ENCODE peak calls at places on chromosomes 16 and 17, in eight cellular contexts. B is Peyer's patch, Q is IMR-90, M is vagina, O is GM12891, L is A549, D is esophagus squamous epithelium, P is HCT116. C is an unnamed sample.

GRCh38 chr17:74454197-74455024 is 12.0 kb upstream of the CD300A start:
- DNase-seq in Q (peak), L (peak), B (peak), D (no peak), M (no peak), P (peak), O (no peak), C (no peak)

GRCh38 chr16:53433930-53434435 is 288 bp upstream of the RBL2 start:
- DNase-seq in P (peak), M (no peak), L (peak), D (no peak), O (no peak), Q (peak), B (no peak), C (no peak)

GRCh38 chr17:1021147-1021546 is 24.2 kb downstream of the TIMM22 start:
- DNase-seq in Q (no peak), M (no peak), L (no peak), D (no peak), B (no peak), P (no peak), O (no peak), C (no peak)

GRCh38 chr17:32803544-32803943 is 73.4 kb downstream of the MYO1D start:
- DNase-seq in O (no peak), Q (no peak), P (no peak), M (no peak), D (no peak), B (no peak), L (no peak), C (no peak)

GRCh38 chr17:73645050-73645871 is 1.0 kb upstream of the SDK2 start:
- DNase-seq in P (no peak), Q (no peak), L (peak), D (no peak), B (peak), M (no peak), O (no peak), C (no peak)

GRCh38 chr17:6507535-6507934 is 48.8 kb downstream of the PITPNM3 start:
- DNase-seq in B (no peak), Q (peak), D (no peak), L (peak), O (no peak), M (no peak), P (peak), C (peak)

GRCh38 chr17:76841776-76842405 is 26.3 kb upstream of the MGAT5B start:
- DNase-seq in L (peak), M (no peak), P (no peak), B (no peak), O (no peak), D (no peak), Q (no peak), C (no peak)

GRCh38 chr16:15701975-15702970 is 52.2 kb downstream of the NDE1 start:
- DNase-seq in L (no peak), O (no peak), B (no peak), P (no peak), D (no peak), M (no peak), Q (peak), C (no peak)

GRCh38 chr16:87276926-87277325 is 40.3 kb downstream of the C16orf95 start:
- DNase-seq in O (no peak), B (no peak), M (no peak), D (no peak), Q (no peak), L (no peak), P (no peak), C (no peak)

GRCh38 chr17:2343421-2343820 is 6.1 kb downstream of the SGSM2 start:
- DNase-seq in B (peak), P (no peak), Q (no peak), D (no peak), L (no peak), O (no peak), M (no peak), C (no peak)

GRCh38 chr17:14487068-14487467 is 186.2 kb downstream of the HS3ST3B1 start:
- DNase-seq in O (no peak), B (no peak), M (no peak), L (no peak), P (no peak), Q (no peak), D (no peak), C (no peak)
- TF ChIP-seq POLR2A in O (no peak), B (no peak), M (no peak), L (no peak), P (no peak), Q (no peak), D (no peak), C (no peak)

DNA sequence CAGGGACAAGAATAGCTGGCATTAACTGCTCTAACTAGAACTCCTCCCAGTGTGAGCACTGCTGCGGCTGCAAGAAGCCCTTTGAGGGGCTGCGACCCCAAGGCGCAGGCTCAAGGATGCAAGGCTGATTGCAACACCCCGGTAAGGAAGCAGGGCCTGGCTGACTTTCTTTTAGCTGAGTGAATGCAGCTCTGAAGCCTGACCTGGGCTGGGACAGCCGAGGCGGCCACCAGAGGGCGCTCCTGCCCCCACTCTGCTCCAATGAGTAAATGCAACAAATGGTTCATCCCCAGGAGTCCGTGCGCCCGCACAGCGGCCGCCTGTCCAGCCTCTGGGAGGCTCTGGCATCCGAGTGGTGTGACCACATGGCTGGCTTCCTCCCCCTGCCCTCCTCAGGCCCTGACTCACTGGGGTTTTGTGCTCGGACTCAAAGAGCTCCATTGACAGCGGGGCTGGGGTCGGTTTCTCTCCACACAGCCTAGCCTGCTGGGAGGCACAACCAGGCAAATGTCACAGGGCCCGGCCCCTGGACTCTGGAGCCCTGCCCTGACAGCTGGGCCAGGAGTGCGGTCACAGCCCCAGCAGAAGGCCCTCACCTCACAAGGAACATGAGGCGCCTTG is at the start of gene SMIM5:
- DNase-seq in P (peak), B (peak), Q (peak), M (peak), L (peak), D (peak), O (peak), C (peak)
- TF ChIP-seq POLR2A in P (no peak), B (peak), Q (no peak), M (no peak), L (no peak), D (no peak), O (no peak), C (no peak)

GRCh38 chr17:13076905-13077304 is 59.1 kb upstream of the ELAC2 start:
- DNase-seq in D (no peak), M (no peak), Q (no peak), O (no peak), P (no peak), L (no peak), B (no peak), C (no peak)
- TF ChIP-seq POLR2A in D (no peak), M (no peak), Q (no peak), O (no peak), P (no peak), L (no peak), B (no peak), C (no peak)

GRCh38 chr16:58026705-58027340 is 1.3 kb downstream of the MMP15 start:
- DNase-seq in D (no peak), P (no peak), L (peak), Q (no peak), O (no peak), M (no peak), B (peak), C (no peak)

GRCh38 chr16:58026139-58026704 is 668 bp downstream of the MMP15 start:
- DNase-seq in O (no peak), L (peak), B (peak), M (no peak), P (no peak), D (no peak), Q (peak), C (peak)

GRCh38 chr16:58024673-58025350 is 742 bp upstream of the MMP15 start:
- DNase-seq in M (no peak), L (no peak), O (no peak), Q (no peak), P (peak), B (peak), D (no peak), C (no peak)

GRCh38 chr16:58024347-58024672 is 1.2 kb upstream of the MMP15 start:
- DNase-seq in B (no peak), O (no peak), Q (no peak), L (no peak), M (no peak), D (no peak), P (no peak), C (no peak)

GRCh38 chr16:58025351-58026138 is at the start of gene MMP15:
- DNase-seq in O (peak), P (peak), B (peak), M (no peak), Q (peak), D (peak), L (peak), C (peak)
- TF ChIP-seq POLR2A in O (no peak), P (peak), B (peak), M (no peak), Q (no peak), D (no peak), L (peak), C (no peak)

GRCh38 chr16:10277597-10277996 is 95.4 kb upstream of the GRIN2A start:
- DNase-seq in M (no peak), L (no peak), P (no peak), D (no peak), B (no peak), Q (no peak), O (no peak), C (no peak)
- TF ChIP-seq POLR2A in M (no peak), L (no peak), P (no peak), D (no peak), B (no peak), Q (no peak), O (no peak), C (no peak)

DNA sequence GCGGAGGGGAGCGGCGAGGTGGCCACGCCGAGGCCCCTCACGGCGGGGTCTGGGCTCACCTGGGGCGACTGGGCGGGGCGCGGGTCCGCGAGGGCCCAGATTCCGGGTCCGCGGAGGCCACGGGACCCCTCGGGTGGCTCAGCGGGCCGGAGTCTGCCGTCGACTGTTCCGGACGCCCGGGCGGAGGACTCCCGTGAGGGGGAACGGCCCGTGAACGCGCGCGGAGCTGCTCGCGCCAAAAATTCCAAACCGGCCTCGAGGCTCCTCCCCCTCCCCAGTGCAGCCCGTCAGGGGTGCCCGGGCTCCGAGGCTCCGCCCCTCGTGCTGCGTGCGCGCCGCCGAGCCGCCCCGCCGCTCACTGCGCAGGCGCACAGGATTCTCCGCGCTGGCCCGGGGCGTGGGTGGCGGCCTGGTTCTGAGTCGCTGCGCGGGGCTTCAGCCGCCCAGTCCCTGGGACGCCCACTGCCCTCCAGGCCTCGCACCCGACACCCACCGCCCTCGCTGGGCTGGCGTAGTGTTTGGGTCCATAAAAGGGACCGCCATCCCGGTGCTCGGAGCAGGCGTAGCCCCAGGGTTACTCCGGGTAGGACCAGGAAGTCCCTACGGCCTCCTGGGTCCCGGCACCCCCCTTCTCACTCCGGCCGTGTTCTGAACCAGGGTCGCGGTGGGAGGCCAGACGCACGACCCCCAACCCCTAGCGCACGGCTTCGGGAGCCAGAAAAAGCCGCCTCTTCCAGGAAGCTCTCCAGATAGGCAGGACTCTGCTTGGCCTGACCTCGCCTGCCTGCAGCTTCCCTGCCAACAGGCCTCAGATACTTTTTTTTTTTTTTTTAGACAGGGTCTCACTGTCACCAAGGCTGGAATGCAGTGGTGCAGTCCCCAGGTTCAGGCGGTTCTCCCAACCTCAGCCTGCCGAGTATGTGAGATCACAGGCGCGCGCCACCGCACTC is at the start of gene PKMYT1:
- DNase-seq in D (no peak), P (peak), M (no peak), L (peak), O (peak), B (peak), Q (peak), C (peak)
- TF ChIP-seq POLR2A in D (peak), P (peak), M (no peak), L (peak), O (peak), B (peak), Q (peak), C (peak)

GRCh38 chr16:3112058-3112880 is at the start of gene ZNF205:
- DNase-seq in P (no peak), Q (peak), O (no peak), L (peak), M (no peak), B (peak), D (no peak), C (peak)

GRCh38 chr16:3101841-3102470 is 2.9 kb upstream of the ZSCAN10 start:
- DNase-seq in M (no peak), L (no peak), D (no peak), O (no peak), P (no peak), B (no peak), Q (no peak), C (no peak)

GRCh38 chr16:3101018-3101840 is 2.1 kb upstream of the ZSCAN10 start:
- DNase-seq in O (peak), D (no peak), L (peak), B (no peak), Q (no peak), P (no peak), M (no peak), C (no peak)

GRCh38 chr16:3106205-3106928 is 6.0 kb upstream of the ZNF205 start:
- DNase-seq in M (peak), D (peak), B (peak), P (peak), O (peak), L (peak), Q (peak), C (peak)
- TF ChIP-seq POLR2A in M (no peak), D (peak), B (peak), P (peak), O (peak), L (peak), Q (peak), C (peak)

GRCh38 chr17:41785876-41786226 is 660 bp downstream of the JUP start:
- DNase-seq in D (no peak), M (no peak), B (peak), Q (no peak), P (no peak), L (no peak), O (no peak), C (no peak)

GRCh38 chr17:41785091-41785875 is 1.2 kb downstream of the JUP start:
- DNase-seq in L (no peak), M (no peak), B (no peak), O (no peak), Q (no peak), D (no peak), P (no peak), C (no peak)

GRCh38 chr17:41784207-41784744 is 2.2 kb downstream of the JUP start:
- DNase-seq in D (no peak), L (peak), O (no peak), Q (peak), B (no peak), M (no peak), P (peak), C (peak)

GRCh38 chr17:41787021-41787418 is 509 bp upstream of the JUP start:
- DNase-seq in B (no peak), P (no peak), Q (no peak), D (no peak), O (no peak), M (no peak), L (no peak), C (no peak)

DNA sequence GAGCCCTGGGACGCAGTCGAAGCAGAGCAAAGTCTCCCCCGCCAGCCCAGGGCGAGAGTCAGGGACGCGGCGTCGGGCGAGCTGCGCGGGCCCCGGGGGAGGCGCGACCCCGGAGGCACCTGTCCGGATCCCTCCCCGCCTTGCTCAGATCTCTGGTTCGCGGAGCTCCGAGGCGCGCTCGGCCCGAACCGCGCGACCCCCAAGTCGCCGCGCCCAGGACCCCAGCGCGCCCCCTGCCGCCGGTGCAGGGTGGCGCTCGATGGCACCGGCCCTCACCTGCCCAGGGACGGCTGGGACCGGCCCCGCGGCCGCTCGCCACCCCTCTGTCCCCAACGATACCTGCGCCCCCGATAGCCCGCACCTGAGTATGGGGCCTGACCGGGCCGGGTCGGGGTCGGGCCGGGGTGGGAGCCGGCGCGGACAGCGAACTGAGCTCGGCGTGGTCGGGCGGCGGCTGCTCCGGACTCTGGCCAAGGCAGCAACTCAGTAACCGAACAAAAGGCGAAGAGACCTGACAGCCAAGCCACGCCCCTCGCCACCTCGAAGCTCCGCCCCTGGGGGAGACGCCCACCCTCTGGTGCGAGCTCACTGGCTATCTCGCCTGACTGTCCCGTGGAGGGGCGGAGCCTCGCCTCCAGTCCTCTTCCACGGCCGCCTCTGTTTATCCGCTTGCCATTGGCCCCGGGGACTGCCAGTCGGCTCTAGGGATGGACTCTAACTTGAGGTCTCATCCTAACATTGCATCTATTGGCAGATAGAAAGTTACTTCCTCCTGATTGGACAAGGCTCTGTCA is at the start of gene JUP:
- DNase-seq in D (peak), Q (peak), P (peak), O (peak), M (peak), B (peak), L (peak), C (peak)
- TF ChIP-seq POLR2A in D (peak), Q (peak), P (peak), O (no peak), M (peak), B (peak), L (peak), C (peak)